ENCODE peak calls at places on chromosome 4, in five cellular contexts. F is HepG2, E is GM12878, D is HCT116, R is SK-N-SH. S is an unnamed sample.

GRCh38 chr4:155208258-155209054 is at the start of gene NPY2R:
- DNase-seq in R (peak), E (no peak), F (no peak), D (no peak), S (no peak)

GRCh38 chr4:44651425-44651824 is at the start of gene YIPF7:
- DNase-seq in E (no peak), R (no peak), D (no peak), F (no peak), S (no peak)

GRCh38 chr4:56468097-56468422 is 643 bp downstream of the SRP72 start:
- DNase-seq in F (peak), D (peak), R (peak), E (peak), S (peak)

GRCh38 chr4:21726255-21726815 is 222.2 kb downstream of the KCNIP4 start:
- DNase-seq in E (no peak), F (no peak), R (no peak), D (no peak), S (no peak)

GRCh38 chr4:185061610-185062009 is 43.3 kb downstream of the HELT start:
- DNase-seq in R (no peak), F (no peak), E (no peak), D (no peak), S (no peak)

GRCh38 chr4:185700048-185700447 is 111.9 kb downstream of the SORBS2 start:
- DNase-seq in R (peak), E (no peak), F (no peak), D (no peak), S (no peak)

GRCh38 chr4:10089346-10089745 is 27.3 kb downstream of the WDR1 start:
- DNase-seq in F (peak), D (no peak), R (no peak), E (no peak), S (no peak)

GRCh38 chr4:154686838-154687237 is 57.0 kb upstream of the LRAT start:
- DNase-seq in R (no peak), E (no peak), D (no peak), F (no peak), S (no peak)

GRCh38 chr4:101155368-101155767 is 192.0 kb downstream of the PPP3CA start:
- DNase-seq in F (no peak), E (no peak), D (peak), R (no peak), S (no peak)

GRCh38 chr4:35689866-35690265 is 554.4 kb downstream of the ARAP2 start:
- DNase-seq in F (no peak), R (no peak), E (no peak), D (no peak), S (no peak)

GRCh38 chr4:171588146-171588545 is 225.1 kb upstream of the GALNTL6 start:
- DNase-seq in D (no peak), E (no peak), F (no peak), R (no peak), S (no peak)

GRCh38 chr4:72641611-72642010 is 72.6 kb upstream of the ADAMTS3 start:
- DNase-seq in R (no peak), D (no peak), E (no peak), F (no peak), S (no peak)

GRCh38 chr4:88755454-88755853 is 57.8 kb upstream of the NAP1L5 start:
- DNase-seq in D (no peak), F (no peak), E (no peak), R (no peak), S (no peak)

GRCh38 chr4:15001825-15002658 is at the start of gene CPEB2:
- DNase-seq in D (peak), E (peak), R (peak), F (peak), S (peak)

GRCh38 chr4:1492636-1493539 is 86.6 kb upstream of the NKX1-1 start:
- DNase-seq in D (no peak), R (peak), F (no peak), E (no peak), S (no peak)

GRCh38 chr4:185500035-185500434 is 28.5 kb upstream of the CCDC110 start:
- DNase-seq in E (no peak), R (no peak), D (no peak), F (peak), S (no peak)

GRCh38 chr4:19857405-19857804 is 394.3 kb upstream of the SLIT2 start:
- DNase-seq in D (no peak), R (no peak), F (no peak), E (no peak), S (no peak)

GRCh38 chr4:93764647-93765246 is 63.8 kb upstream of the ATOH1 start:
- DNase-seq in R (peak), F (peak), D (peak), E (no peak), S (peak)

GRCh38 chr4:52057196-52057595 is 6.1 kb downstream of the SPATA18 start:
- DNase-seq in F (no peak), D (no peak), R (no peak), E (no peak), S (no peak)

GRCh38 chr4:3467601-3468031 is 4.5 kb downstream of the DOK7 start:
- DNase-seq in R (no peak), E (no peak), F (no peak), D (no peak), S (no peak)
- TF ChIP-seq ZBTB33 in R (no peak), E (no peak), F (no peak), D (no peak), S (no peak)

DNA sequence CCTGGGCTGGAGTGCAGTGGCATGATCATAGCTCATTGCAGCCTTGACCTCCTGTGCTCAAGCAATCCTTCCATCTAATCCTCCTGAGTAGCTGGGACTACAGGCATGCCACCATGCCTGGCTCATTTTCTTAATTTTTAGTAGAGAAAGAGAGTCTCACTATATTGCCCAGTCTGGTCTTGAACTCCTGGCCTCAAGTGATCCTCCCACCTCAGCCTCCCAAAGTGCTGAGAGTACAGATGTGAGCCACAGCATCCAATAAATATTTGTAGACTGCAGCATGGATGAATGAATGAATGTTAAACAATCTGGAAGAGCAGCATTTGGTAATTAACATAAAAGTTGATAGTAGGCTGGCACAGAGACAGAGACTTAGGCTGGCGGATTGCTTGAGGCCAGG is 20.0 kb downstream of the KLB start:
- DNase-seq in F (no peak), R (no peak), D (no peak), E (no peak), S (no peak)
- TF ChIP-seq ZBTB33 in F (no peak), R (no peak), D (no peak), E (no peak), S (no peak)

GRCh38 chr4:53902786-53903185 is 161.6 kb downstream of the CHIC2 start:
- DNase-seq in D (no peak), E (no peak), F (no peak), R (no peak), S (no peak)
- TF ChIP-seq ZBTB33 in D (no peak), E (no peak), F (no peak), R (no peak), S (no peak)

DNA sequence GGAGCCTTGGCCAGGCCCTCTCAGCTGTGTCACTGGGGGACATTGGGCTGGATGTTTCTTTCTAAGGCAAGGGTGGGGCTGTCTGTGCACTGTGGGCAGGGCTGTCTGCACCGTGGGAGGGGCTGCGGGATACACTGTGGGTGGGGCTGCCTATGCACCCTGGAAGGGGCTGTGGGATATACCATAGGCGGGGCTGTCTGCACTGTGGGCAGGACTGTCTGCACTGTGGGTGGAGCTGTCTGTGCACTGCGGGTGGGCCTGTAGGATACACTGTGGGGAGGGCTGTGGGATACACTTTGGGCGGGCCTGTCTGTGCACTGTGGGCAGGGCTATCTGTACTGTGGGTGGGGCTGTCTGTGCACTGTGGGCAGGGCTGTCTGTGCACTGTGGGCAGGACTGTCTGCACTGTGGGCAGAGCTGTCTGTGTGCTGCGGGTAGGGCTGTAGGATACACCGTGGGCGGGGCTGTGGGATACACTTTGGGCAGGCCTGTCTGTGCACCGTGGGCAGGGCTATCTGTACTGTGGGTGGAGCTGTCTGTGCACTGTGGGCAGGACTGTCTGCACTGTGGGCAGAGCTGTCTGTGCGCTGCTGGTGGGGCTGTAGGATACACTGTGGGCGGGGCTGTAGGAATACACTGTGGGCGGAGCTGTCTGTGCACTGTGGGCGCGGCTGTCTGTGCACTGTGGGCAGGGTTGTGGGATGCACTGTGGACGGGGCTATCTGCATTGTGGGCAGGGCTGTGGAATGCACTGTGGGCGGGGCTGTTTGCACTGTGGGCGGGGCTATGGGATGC is 31.1 kb downstream of the ACOX3 start:
- DNase-seq in F (no peak), E (no peak), R (peak), D (no peak), S (peak)
- TF ChIP-seq ZBTB33 in F (no peak), E (no peak), R (no peak), D (no peak), S (no peak)